ENCODE peak calls at places on chromosomes 5 and 9, in eight cellular contexts. N is GM18507, U is foreskin fibroblast, P is GM12892, C is endothelial cell, E is MM.1S, R is left lobe of liver, D is lower leg skin. F is an unnamed sample.
A peak's percentile ranks its signal among the peaks of the same experiment; 100 is the strongest.

GRCh38 chr5:10227396-10227795 is 22.3 kb downstream of the ATPSCKMT start:
- DNase-seq in N (no peak), U (peak; percentile 36), P (no peak), C (no peak), E (no peak), R (no peak), D (no peak), F (no peak)

GRCh38 chr9:123609844-123610243 is 253.8 kb downstream of the CRB2 start:
- DNase-seq in N (no peak), U (peak; percentile 11), P (no peak), C (no peak), E (no peak), R (no peak), D (no peak), F (no peak)

GRCh38 chr5:172312286-172312685 is 28.7 kb upstream of the UBTD2 start:
- DNase-seq in N (no peak), U (no peak), P (no peak), C (no peak), E (no peak), R (no peak), D (no peak), F (no peak)

GRCh38 chr5:127040779-127041520 is 10.6 kb upstream of the MARCHF3 start:
- DNase-seq in N (no peak), U (no peak), P (no peak), C (no peak), E (no peak), R (no peak), D (no peak), F (no peak)

GRCh38 chr5:134101686-134102439 is 12.6 kb upstream of the TCF7 start:
- DNase-seq in N (no peak), U (no peak), P (peak; percentile 71), C (peak; percentile 90), E (peak; percentile 62), R (peak; percentile 65), D (no peak), F (peak; percentile 67)

GRCh38 chr9:12640021-12640587 is 53.1 kb upstream of the TYRP1 start:
- DNase-seq in N (no peak), U (peak; percentile 2), P (no peak), C (no peak), E (peak; percentile 51), R (no peak), D (no peak), F (no peak)

GRCh38 chr9:130912932-130913598 is 16.5 kb upstream of the QRFP start:
- DNase-seq in N (no peak), U (peak; percentile 85), P (no peak), C (no peak), E (no peak), R (no peak), D (no peak), F (no peak)

GRCh38 chr5:113507601-113508000 is 5.9 kb upstream of the YTHDC2 start:
- DNase-seq in N (no peak), U (no peak), P (no peak), C (no peak), E (no peak), R (no peak), D (no peak), F (no peak)

GRCh38 chr5:55303238-55303690 is 4.2 kb downstream of the DHX29 start:
- DNase-seq in N (no peak), U (peak; percentile 89), P (no peak), C (no peak), E (no peak), R (no peak), D (no peak), F (no peak)

GRCh38 chr5:91150189-91150588 is 232.9 kb downstream of the ARRDC3 start:
- DNase-seq in N (no peak), U (no peak), P (no peak), C (no peak), E (no peak), R (no peak), D (no peak), F (no peak)

GRCh38 chr5:93208156-93208895 is 372.7 kb downstream of the NR2F1-AS1 start:
- DNase-seq in N (no peak), U (no peak), P (no peak), C (no peak), E (no peak), R (no peak), D (no peak), F (no peak)

GRCh38 chr5:76303917-76304316 is 99.2 kb upstream of the IQGAP2 start:
- DNase-seq in N (no peak), U (no peak), P (no peak), C (no peak), E (peak; percentile 85), R (peak; percentile 73), D (no peak), F (no peak)

GRCh38 chr5:92309336-92309991 is 926.3 kb upstream of the ARRDC3 start:
- DNase-seq in N (no peak), U (peak; percentile 45), P (no peak), C (no peak), E (peak; percentile 65), R (no peak), D (no peak), F (no peak)

GRCh38 chr9:100600511-100601079 is 22.7 kb downstream of the CAVIN4 start:
- DNase-seq in N (no peak), U (no peak), P (no peak), C (no peak), E (no peak), R (no peak), D (no peak), F (no peak)

GRCh38 chr9:124423155-124423554 is 7.9 kb upstream of the PSMB7 start:
- DNase-seq in N (no peak), U (no peak), P (no peak), C (no peak), E (no peak), R (no peak), D (no peak), F (no peak)

GRCh38 chr5:16809816-16810502 is 126.1 kb downstream of the MYO10 start:
- DNase-seq in N (no peak), U (peak; percentile 35), P (no peak), C (no peak), E (no peak), R (no peak), D (peak; percentile 70), F (no peak)

F was measured in D721Med.